ENCODE peak calls at places on chromosomes 16 and 17, in nine cellular contexts. W is psoas muscle, B is BE2C, T is colonic mucosa, I is PC-9, J is OCI-LY7, Z is uterus, O is small intestine, X is gastrocnemius medialis. A is an unnamed sample.

GRCh38 chr17:71472809-71473789 is 647.7 kb upstream of the SOX9 start:
- DNase-seq in W (no peak), B (peak; percentile 37), T (peak; percentile 30), I (peak; percentile 45), J (peak; percentile 74), Z (no peak), O (peak; percentile 64), X (no peak), A (no peak)

GRCh38 chr16:90022209-90023077 is 3.2 kb upstream of the DBNDD1 start:
- DNase-seq in W (peak; percentile 96), B (peak; percentile 97), T (peak; percentile 95), I (peak; percentile 78), J (peak; percentile 84), Z (peak; percentile 92), O (peak; percentile 88), X (peak; percentile 80), A (peak; percentile 94)

GRCh38 chr16:86566601-86566965 is at the start of gene FOXC2:
- DNase-seq in W (peak; percentile 84), B (peak; percentile 54), T (peak; percentile 70), I (no peak), J (no peak), Z (peak; percentile 69), O (peak; percentile 20), X (peak; percentile 42), A (peak; percentile 64)

GRCh38 chr17:20187049-20187448 is 177.9 kb downstream of the SPECC1 start:
- DNase-seq in W (no peak), B (no peak), T (no peak), I (no peak), J (no peak), Z (no peak), O (no peak), X (no peak), A (no peak)

GRCh38 chr16:4071686-4072561 is 44.3 kb downstream of the ADCY9 start:
- DNase-seq in W (no peak), B (no peak), T (no peak), I (no peak), J (no peak), Z (no peak), O (no peak), X (no peak), A (no peak)

GRCh38 chr16:3188925-3189825 is 1.2 kb downstream of the OR1F1 start:
- DNase-seq in W (no peak), B (peak; percentile 79), T (peak; percentile 58), I (peak; percentile 60), J (no peak), Z (no peak), O (no peak), X (no peak), A (no peak)

GRCh38 chr16:48353565-48354163 is 31.5 kb downstream of the SIAH1 start:
- DNase-seq in W (no peak), B (peak; percentile 70), T (peak; percentile 65), I (peak; percentile 68), J (peak; percentile 80), Z (peak; percentile 41), O (peak; percentile 83), X (peak; percentile 58), A (no peak)

GRCh38 chr17:67212716-67213417 is 32.1 kb downstream of the HELZ start:
- DNase-seq in W (no peak), B (no peak), T (no peak), I (peak; percentile 38), J (no peak), Z (no peak), O (no peak), X (no peak), A (no peak)

GRCh38 chr17:34242553-34242952 is 12.5 kb upstream of the CCL2 start:
- DNase-seq in W (no peak), B (no peak), T (no peak), I (no peak), J (peak; percentile 66), Z (no peak), O (no peak), X (no peak), A (no peak)

GRCh38 chr17:12094336-12094735 is 73.7 kb downstream of the MAP2K4 start:
- DNase-seq in W (no peak), B (no peak), T (no peak), I (no peak), J (no peak), Z (no peak), O (no peak), X (no peak), A (no peak)

GRCh38 chr17:75077490-75078096 is 10.2 kb upstream of the SLC16A5 start:
- DNase-seq in W (peak; percentile 85), B (no peak), T (peak; percentile 73), I (no peak), J (peak; percentile 56), Z (peak; percentile 64), O (peak; percentile 62), X (peak; percentile 70), A (peak; percentile 85)

GRCh38 chr16:22346463-22346862 is 28.0 kb downstream of the CDR2 start:
- DNase-seq in W (no peak), B (no peak), T (no peak), I (no peak), J (no peak), Z (no peak), O (no peak), X (no peak), A (no peak)

GRCh38 chr16:4136229-4136813 is 20.1 kb upstream of the ADCY9 start:
- DNase-seq in W (no peak), B (no peak), T (peak; percentile 70), I (peak; percentile 97), J (no peak), Z (no peak), O (peak; percentile 93), X (no peak), A (peak; percentile 84)

GRCh38 chr16:67539691-67540635 is 11.3 kb downstream of the RIPOR1 start:
- DNase-seq in W (peak; percentile 52), B (no peak), T (no peak), I (no peak), J (no peak), Z (no peak), O (no peak), X (no peak), A (no peak)
- H3K4me1 ChIP-seq in W (peaks cover 34% of the 10 kb centered on the region), B (peaks cover 4% of the 10 kb centered on the region), T (peaks cover 5% of the 10 kb centered on the region), I (no peaks in the 10 kb centered on the region), J (peaks cover 43% of the 10 kb centered on the region), Z (peaks cover 15% of the 10 kb centered on the region), O (no peaks in the 10 kb centered on the region), X (peaks cover 30% of the 10 kb centered on the region), A (peaks cover 11% of the 10 kb centered on the region)

GRCh38 chr17:76843703-76844484 is 24.3 kb upstream of the MGAT5B start:
- DNase-seq in W (no peak), B (peak; percentile 89), T (no peak), I (no peak), J (peak; percentile 92), Z (no peak), O (no peak), X (no peak), A (no peak)
- H3K4me1 ChIP-seq in W (no peaks in the 10 kb centered on the region), B (peaks cover 37% of the 10 kb centered on the region), T (no peaks in the 10 kb centered on the region), I (peaks cover 4% of the 10 kb centered on the region), J (peaks cover 99% of the 10 kb centered on the region), Z (no peaks in the 10 kb centered on the region), O (no peaks in the 10 kb centered on the region), X (no peaks in the 10 kb centered on the region), A (peaks cover 4% of the 10 kb centered on the region)

GRCh38 chr17:41913798-41914197 is 5.0 kb downstream of the ACLY start:
- DNase-seq in W (no peak), B (no peak), T (no peak), I (no peak), J (no peak), Z (no peak), O (no peak), X (no peak), A (no peak)

GRCh38 chr17:41907633-41908539 is 10.9 kb downstream of the ACLY start:
- DNase-seq in W (no peak), B (peak; percentile 85), T (peak; percentile 49), I (no peak), J (no peak), Z (no peak), O (peak; percentile 97), X (no peak), A (no peak)

GRCh38 chr17:41912925-41913324 is 5.8 kb downstream of the ACLY start:
- DNase-seq in W (no peak), B (no peak), T (no peak), I (no peak), J (no peak), Z (no peak), O (no peak), X (no peak), A (no peak)

GRCh38 chr17:41909088-41909487 is 9.7 kb downstream of the ACLY start:
- DNase-seq in W (no peak), B (no peak), T (no peak), I (no peak), J (no peak), Z (no peak), O (no peak), X (no peak), A (no peak)

DNA sequence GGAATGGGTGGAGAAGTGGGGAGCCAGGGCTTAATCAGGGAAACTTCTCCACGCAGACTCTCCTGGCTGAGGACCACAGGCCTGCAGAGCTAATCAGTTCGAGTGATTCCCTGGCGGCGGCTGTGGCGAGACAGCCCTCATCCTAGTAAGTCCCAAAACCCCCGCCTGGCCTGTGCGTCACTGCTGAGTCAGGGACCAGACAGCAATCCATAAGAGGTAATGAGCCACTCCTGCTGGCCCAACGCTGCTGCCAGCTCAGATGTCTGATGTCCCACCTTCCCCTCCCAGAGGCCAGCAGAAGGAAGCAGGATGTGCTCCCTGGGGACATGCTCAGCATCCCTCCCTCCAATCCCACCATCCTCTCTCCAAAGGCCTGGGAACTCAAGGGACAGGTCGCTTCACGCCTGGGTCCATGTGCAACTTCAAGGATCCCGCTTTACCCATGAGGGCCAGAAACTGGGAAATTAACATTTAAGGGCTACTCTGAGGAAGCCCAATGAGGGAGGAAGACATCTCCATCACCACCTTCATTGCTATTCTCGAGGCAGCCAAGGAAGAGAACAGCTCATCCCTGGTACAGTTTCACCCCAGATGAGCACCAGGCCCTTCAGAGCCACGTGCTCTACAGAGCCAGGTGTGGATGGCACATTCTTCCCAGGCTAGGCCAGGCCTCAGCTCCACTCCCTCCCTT is 7.9 kb downstream of the ACLY start:
- DNase-seq in W (no peak), B (peak; percentile 95), T (no peak), I (no peak), J (no peak), Z (no peak), O (no peak), X (no peak), A (no peak)
- H3K4me1 ChIP-seq in W (no peaks in the 10 kb centered on the region), B (peaks cover 67% of the 10 kb centered on the region), T (no peaks in the 10 kb centered on the region), I (peaks cover 10% of the 10 kb centered on the region), J (no peaks in the 10 kb centered on the region), Z (no peaks in the 10 kb centered on the region), O (peaks cover 10% of the 10 kb centered on the region), X (no peaks in the 10 kb centered on the region), A (peaks cover 5% of the 10 kb centered on the region)

GRCh38 chr17:59151007-59151406 is 4.0 kb downstream of the SKA2 start:
- DNase-seq in W (no peak), B (no peak), T (no peak), I (no peak), J (no peak), Z (no peak), O (no peak), X (no peak), A (no peak)

GRCh38 chr17:59149051-59149450 is 5.9 kb downstream of the SKA2 start:
- DNase-seq in W (no peak), B (no peak), T (no peak), I (peak; percentile 73), J (no peak), Z (no peak), O (no peak), X (no peak), A (no peak)

GRCh38 chr17:59149841-59150511 is 5.0 kb downstream of the SKA2 start:
- DNase-seq in W (no peak), B (no peak), T (no peak), I (no peak), J (peak; percentile 24), Z (no peak), O (no peak), X (no peak), A (no peak)

GRCh38 chr17:59152925-59153324 is 2.1 kb downstream of the SKA2 start:
- DNase-seq in W (no peak), B (no peak), T (no peak), I (no peak), J (no peak), Z (no peak), O (no peak), X (no peak), A (no peak)

GRCh38 chr17:59151591-59151990 is 3.4 kb downstream of the SKA2 start:
- DNase-seq in W (no peak), B (no peak), T (no peak), I (no peak), J (no peak), Z (no peak), O (no peak), X (no peak), A (no peak)
- H3K4me1 ChIP-seq in W (peaks cover 20% of the 10 kb centered on the region), B (no peaks in the 10 kb centered on the region), T (no peaks in the 10 kb centered on the region), I (peaks cover 46% of the 10 kb centered on the region), J (peaks cover 40% of the 10 kb centered on the region), Z (no peaks in the 10 kb centered on the region), O (no peaks in the 10 kb centered on the region), X (peaks cover 9% of the 10 kb centered on the region), A (peaks cover 9% of the 10 kb centered on the region)

A was measured in mucosa of descending colon.